ENCODE peak calls at places on chromosomes 2 and 18, in five cellular contexts. F is renal cortical epithelial cell, B is H9, A is NCI-H1105, I is mammary epithelial cell. T is an unnamed sample.
A peak's percentile ranks its signal among the peaks of the same experiment; 100 is the strongest.

GRCh38 chr2:239731998-239732665 is 293.0 kb downstream of the NDUFA10 start:
- DNase-seq in F (no peak), B (no peak), A (no peak), I (no peak), T (no peak)

GRCh38 chr2:203650860-203651613 is 55.4 kb upstream of the CD28 start:
- DNase-seq in F (peak; percentile 66), B (no peak), A (no peak), I (peak; percentile 68), T (no peak)

GRCh38 chr2:30421026-30421425 is 26.0 kb upstream of the LCLAT1 start:
- DNase-seq in F (no peak), B (no peak), A (no peak), I (no peak), T (no peak)

GRCh38 chr2:143357956-143358355 is 228.7 kb downstream of the ARHGAP15 start:
- DNase-seq in F (no peak), B (no peak), A (no peak), I (no peak), T (no peak)

GRCh38 chr2:30145826-30146336 is 926 bp upstream of the YPEL5 start:
- DNase-seq in F (peak; percentile 21), B (no peak), A (no peak), I (no peak), T (no peak)

GRCh38 chr18:56196495-56197225 is 441.7 kb downstream of the TXNL1 start:
- DNase-seq in F (no peak), B (no peak), A (no peak), I (no peak), T (no peak)

GRCh38 chr2:11375689-11376027 is 31.2 kb upstream of the ROCK2 start:
- DNase-seq in F (no peak), B (no peak), A (no peak), I (no peak), T (no peak)

GRCh38 chr2:1318366-1319009 is 94.8 kb upstream of the TPO start:
- DNase-seq in F (no peak), B (no peak), A (no peak), I (no peak), T (no peak)

GRCh38 chr2:163602196-163602595 is 133.6 kb downstream of the FIGN start:
- DNase-seq in F (no peak), B (no peak), A (no peak), I (no peak), T (no peak)

GRCh38 chr2:16652296-16653082 is 13.1 kb downstream of the CYRIA start:
- DNase-seq in F (no peak), B (no peak), A (no peak), I (no peak), T (no peak)

GRCh38 chr2:181715033-181715630 is 34.8 kb upstream of the NEUROD1 start:
- DNase-seq in F (peak; percentile 81), B (peak; percentile 61), A (peak; percentile 66), I (peak; percentile 63), T (peak; percentile 58)

GRCh38 chr2:9644603-9645002 is 13.8 kb upstream of the YWHAQ start:
- DNase-seq in F (no peak), B (no peak), A (no peak), I (peak; percentile 85), T (no peak)

GRCh38 chr18:49023938-49024341 is 73.2 kb upstream of the SMAD7 start:
- DNase-seq in F (no peak), B (peak; percentile 22), A (no peak), I (no peak), T (no peak)

GRCh38 chr2:127270663-127271062 is 23.3 kb downstream of the ERCC3 start:
- DNase-seq in F (no peak), B (no peak), A (no peak), I (no peak), T (no peak)

GRCh38 chr2:199366406-199366805 is 91.3 kb downstream of the SATB2 start:
- DNase-seq in F (peak; percentile 86), B (no peak), A (no peak), I (peak; percentile 60), T (no peak)

GRCh38 chr2:64946737-64947090 is 42.5 kb upstream of the SLC1A4 start:
- DNase-seq in F (no peak), B (no peak), A (no peak), I (no peak), T (no peak)

GRCh38 chr2:231714639-231715498 is 6.5 kb downstream of the PTMA start:
- DNase-seq in F (peak; percentile 24), B (peak; percentile 93), A (peak; percentile 68), I (peak; percentile 26), T (peak; percentile 75)

GRCh38 chr2:98795903-98796676 is 65.2 kb upstream of the MGAT4A start:
- DNase-seq in F (no peak), B (no peak), A (no peak), I (no peak), T (no peak)

GRCh38 chr2:209191139-209191538 is 232.7 kb upstream of the MAP2 start:
- DNase-seq in F (peak; percentile 4), B (no peak), A (no peak), I (peak; percentile 5), T (no peak)

GRCh38 chr2:33342705-33343104 is 133.7 kb upstream of the RASGRP3 start:
- DNase-seq in F (no peak), B (no peak), A (no peak), I (no peak), T (no peak)

GRCh38 chr2:144390424-144391020 is 129.4 kb downstream of the ZEB2 start:
- DNase-seq in F (no peak), B (no peak), A (no peak), I (no peak), T (no peak)

GRCh38 chr2:106020821-106021316 is 173.2 kb downstream of the UXS1 start:
- DNase-seq in F (no peak), B (no peak), A (peak; percentile 70), I (no peak), T (no peak)

GRCh38 chr2:1493361-1494126 is 80.3 kb downstream of the TPO start:
- DNase-seq in F (no peak), B (no peak), A (no peak), I (no peak), T (no peak)

GRCh38 chr2:143581989-143582719 is 452.9 kb downstream of the ARHGAP15 start:
- DNase-seq in F (no peak), B (no peak), A (no peak), I (no peak), T (no peak)

GRCh38 chr2:234451852-234452625 is 44.8 kb downstream of the ARL4C start:
- DNase-seq in F (peak; percentile 43), B (no peak), A (no peak), I (peak; percentile 61), T (peak; percentile 73)